ENCODE peak calls at places on chromosome 19, in ten cellular contexts. P is heart left ventricle, Y is fibroblast of pulmonary artery, Z is cardiac muscle cell, F is AG10803, E is omental fat pad, C is activated B cell treated with CpG ODN at 0.5 μM for 24 hours, G is GM12865, H is A549, W is foreskin fibroblast. Q is an unnamed sample.

GRCh38 chr19:56266060-56266459 is 6.5 kb upstream of the EDDM13 start:
- DNase-seq in P (no peak), Y (no peak), Z (no peak), F (no peak), E (no peak), C (no peak), G (no peak), H (no peak), W (no peak), Q (no peak)

GRCh38 chr19:41969196-41969595 is 10.1 kb upstream of the RABAC1 start:
- DNase-seq in P (no peak), Y (no peak), Z (no peak), F (no peak), E (no peak), C (no peak), G (no peak), H (no peak), W (no peak), Q (no peak)

GRCh38 chr19:33624586-33625153 is 2.9 kb downstream of the CHST8 start:
- DNase-seq in P (no peak), Y (no peak), Z (no peak), F (no peak), E (no peak), C (no peak), G (no peak), H (no peak), W (no peak), Q (no peak)

GRCh38 chr19:49020931-49021895 is 2.9 kb downstream of the CGB3 start:
- DNase-seq in P (no peak), Y (no peak), Z (peak; percentile 25), F (peak; percentile 39), E (no peak), C (no peak), G (no peak), H (no peak), W (peak; percentile 38), Q (no peak)

GRCh38 chr19:14440049-14440448 is 6.9 kb downstream of the PKN1 start:
- DNase-seq in P (peak; percentile 91), Y (no peak), Z (no peak), F (no peak), E (no peak), C (peak; percentile 77), G (peak; percentile 88), H (no peak), W (no peak), Q (no peak)

GRCh38 chr19:23817519-23817918 is 58.8 kb upstream of the ZNF681 start:
- DNase-seq in P (no peak), Y (peak; percentile 8), Z (peak; percentile 35), F (no peak), E (no peak), C (no peak), G (peak; percentile 19), H (no peak), W (peak; percentile 0), Q (no peak)

GRCh38 chr19:41784337-41785239 is 11.8 kb upstream of the CEACAM3 start:
- DNase-seq in P (no peak), Y (no peak), Z (no peak), F (no peak), E (no peak), C (no peak), G (peak; percentile 28), H (no peak), W (no peak), Q (no peak)

GRCh38 chr19:56066152-56067023 is 54.7 kb downstream of the ZNF787 start:
- DNase-seq in P (peak; percentile 80), Y (peak; percentile 49), Z (peak; percentile 70), F (peak; percentile 22), E (no peak), C (peak; percentile 61), G (peak; percentile 59), H (peak; percentile 78), W (peak; percentile 22), Q (no peak)

GRCh38 chr19:35856001-35856400 is 710 bp upstream of the KIRREL2 start:
- DNase-seq in P (no peak), Y (no peak), Z (peak; percentile 68), F (no peak), E (no peak), C (no peak), G (no peak), H (no peak), W (no peak), Q (no peak)

GRCh38 chr19:19279853-19280252 is 6.8 kb upstream of the TM6SF2 start:
- DNase-seq in P (no peak), Y (no peak), Z (no peak), F (no peak), E (no peak), C (no peak), G (no peak), H (no peak), W (no peak), Q (no peak)

GRCh38 chr19:11587973-11588631 is 9.2 kb upstream of the ZNF627 start:
- DNase-seq in P (no peak), Y (no peak), Z (no peak), F (no peak), E (no peak), C (no peak), G (no peak), H (no peak), W (no peak), Q (no peak)
- TF ChIP-seq CTCF in P (no peak), Y (no peak), Z (no peak), F (no peak), E (no peak), C (no peak), G (no peak), H (no peak), W (no peak), Q (no peak)

GRCh38 chr19:50460161-50460765 is 16.0 kb upstream of the EMC10 start:
- DNase-seq in P (no peak), Y (peak; percentile 30), Z (no peak), F (peak; percentile 32), E (no peak), C (peak; percentile 42), G (peak; percentile 91), H (peak; percentile 86), W (peak; percentile 38), Q (no peak)
- TF ChIP-seq CTCF in P (no peak), Y (no peak), Z (no peak), F (no peak), E (no peak), C (no peak), G (peak; percentile 29), H (no peak), W (no peak), Q (no peak)

DNA sequence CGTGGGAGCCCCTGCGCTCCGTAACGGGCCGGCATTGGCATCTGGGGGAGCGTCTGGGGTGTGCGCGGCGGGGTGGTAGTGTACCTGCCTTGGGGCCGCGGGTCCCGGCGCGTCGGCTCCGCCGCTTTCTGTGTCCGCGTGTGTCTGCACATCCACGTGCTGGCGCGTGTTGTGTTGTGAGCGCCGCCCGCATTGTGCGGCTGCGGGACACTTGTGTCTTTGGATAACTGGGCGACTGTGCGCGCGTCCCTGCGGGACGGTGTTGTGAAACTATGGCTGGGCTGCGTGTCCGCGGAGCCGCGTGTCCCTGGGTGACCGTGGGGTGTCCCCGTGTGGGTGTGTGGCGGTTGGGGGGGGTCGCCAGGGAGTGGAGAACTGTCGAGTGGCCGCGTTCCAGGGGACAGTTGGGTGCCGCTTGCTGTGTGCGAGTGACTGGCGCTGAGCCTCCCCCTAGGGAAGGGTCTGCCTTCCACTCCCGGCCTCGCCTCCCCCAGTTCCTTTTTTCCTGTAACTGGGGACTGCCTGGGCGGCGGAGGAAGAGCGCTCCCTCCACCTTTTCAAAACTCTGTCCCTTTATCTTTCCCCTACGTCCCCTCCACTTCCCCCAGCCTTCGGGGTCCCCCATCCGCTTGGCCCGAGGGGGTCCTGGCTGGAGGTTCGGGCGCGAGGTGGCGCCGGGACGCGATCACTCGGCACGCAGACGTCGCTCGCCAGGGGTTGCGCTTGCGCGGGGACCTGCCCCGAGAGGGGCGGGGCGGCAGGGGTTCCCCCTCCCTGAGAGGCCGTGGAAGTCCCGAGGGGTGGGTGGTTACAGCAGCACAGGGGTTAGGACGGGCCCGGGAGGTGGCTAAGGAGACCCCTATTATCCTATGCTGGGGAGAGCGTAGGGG is 5.6 kb upstream of the NFIC start:
- DNase-seq in P (peak; percentile 90), Y (no peak), Z (peak; percentile 56), F (no peak), E (no peak), C (peak; percentile 80), G (peak; percentile 76), H (no peak), W (no peak), Q (no peak)
- TF ChIP-seq CTCF in P (no peak), Y (no peak), Z (peak; percentile 2), F (no peak), E (no peak), C (no peak), G (no peak), H (peak; percentile 24), W (peak; percentile 14), Q (no peak)

GRCh38 chr19:11380653-11381534 is 3.2 kb downstream of the EPOR start:
- DNase-seq in P (peak; percentile 95), Y (peak; percentile 95), Z (peak; percentile 98), F (peak; percentile 89), E (peak; percentile 80), C (peak; percentile 91), G (peak; percentile 99), H (peak; percentile 98), W (peak; percentile 91), Q (peak; percentile 96)

GRCh38 chr19:11382898-11383705 is 1.0 kb downstream of the EPOR start:
- DNase-seq in P (peak; percentile 83), Y (peak; percentile 39), Z (peak; percentile 83), F (no peak), E (no peak), C (peak; percentile 48), G (peak; percentile 52), H (peak; percentile 44), W (peak; percentile 18), Q (no peak)

GRCh38 chr19:11383706-11384048 is 437 bp downstream of the EPOR start:
- DNase-seq in P (no peak), Y (no peak), Z (peak; percentile 25), F (no peak), E (no peak), C (no peak), G (no peak), H (no peak), W (no peak), Q (no peak)

GRCh38 chr19:11379857-11380350 is 4.2 kb downstream of the EPOR start:
- DNase-seq in P (no peak), Y (no peak), Z (no peak), F (no peak), E (no peak), C (no peak), G (no peak), H (no peak), W (no peak), Q (no peak)

DNA sequence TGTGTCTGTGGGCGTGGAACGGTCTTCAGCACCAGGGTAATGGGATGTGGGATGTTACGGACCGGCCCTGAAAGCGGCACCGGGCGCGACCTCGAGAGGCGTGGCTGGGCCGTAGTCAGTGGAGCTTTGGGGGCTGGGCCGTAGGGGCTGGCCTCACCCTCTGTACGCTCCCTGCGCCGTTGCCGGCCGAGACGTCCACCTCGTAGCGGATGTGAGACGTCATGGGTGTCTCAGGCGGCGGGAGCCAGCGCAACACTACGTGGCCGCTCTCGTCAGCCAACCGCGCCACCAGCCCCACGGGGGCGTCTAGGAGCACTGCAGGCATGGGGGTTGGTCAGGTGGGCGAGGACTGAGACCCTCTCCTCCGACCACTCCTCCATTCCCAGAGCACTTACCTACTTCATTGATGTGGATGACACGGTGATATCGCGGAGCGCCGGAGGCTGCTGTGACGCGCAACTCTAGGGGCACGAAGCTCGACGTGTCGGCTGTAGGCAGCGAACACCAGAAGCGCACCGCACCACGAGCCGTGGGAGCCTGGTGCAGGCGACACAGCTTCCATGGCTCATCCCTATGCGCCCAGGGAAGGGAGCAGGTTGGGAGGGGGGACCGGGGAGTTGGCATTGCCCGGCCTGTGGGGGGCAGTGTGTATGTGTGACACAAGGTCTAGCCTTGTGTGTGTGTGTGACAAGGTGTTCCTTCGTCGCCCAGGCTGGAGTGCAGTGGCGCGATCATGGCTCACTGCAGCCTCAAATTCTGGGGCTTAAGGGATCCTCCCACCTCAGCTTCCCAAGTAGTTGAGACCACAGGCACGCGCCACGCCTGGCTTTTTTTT is 2.4 kb downstream of the EPOR start:
- DNase-seq in P (peak; percentile 88), Y (peak; percentile 87), Z (peak; percentile 63), F (peak; percentile 61), E (no peak), C (peak; percentile 66), G (peak; percentile 98), H (peak; percentile 83), W (peak; percentile 92), Q (peak; percentile 65)
- TF ChIP-seq CTCF in P (no peak), Y (no peak), Z (peak; percentile 24), F (peak; percentile 3), E (no peak), C (no peak), G (peak; percentile 46), H (peak; percentile 40), W (no peak), Q (no peak)